ENCODE peak calls at places on chromosomes 11 and 22, in seven cellular contexts. U is adrenal gland, F is psoas muscle, O is cardiac muscle cell, B is PC-9, T is A549, R is trophoblast cell. X is an unnamed sample. For H3K4me1, the result is how much of the 10 kb centered on the place peaks cover.

GRCh38 chr22:22110548-22111266 is 128.1 kb upstream of the TOP3B start:
- DNase-seq in U (no peak), F (no peak), O (peak), B (no peak), T (peak), R (no peak), X (peak)

GRCh38 chr11:121553806-121554205 is 101.0 kb upstream of the SORL1-AS1 start:
- DNase-seq in U (no peak), F (no peak), O (no peak), B (peak), T (peak), R (peak), X (no peak)

GRCh38 chr11:57424802-57425564 is 1.9 kb downstream of the SLC43A3 start:
- DNase-seq in U (peak), F (peak), O (no peak), B (peak), T (no peak), R (peak), X (peak)

GRCh38 chr22:42294034-42294985 is 23.9 kb upstream of the TCF20 start:
- DNase-seq in U (peak), F (no peak), O (peak), B (no peak), T (peak), R (peak), X (peak)

GRCh38 chr11:79078999-79079398 is 361.8 kb downstream of the TENM4 start:
- DNase-seq in U (no peak), F (no peak), O (no peak), B (no peak), T (no peak), R (no peak), X (no peak)

GRCh38 chr11:110689306-110689705 is 22.9 kb downstream of the ARHGAP20 start:
- DNase-seq in U (no peak), F (no peak), O (no peak), B (no peak), T (no peak), R (no peak), X (no peak)

GRCh38 chr11:27296406-27296994 is 66.5 kb downstream of the CCDC34 start:
- DNase-seq in U (no peak), F (no peak), O (peak), B (no peak), T (peak), R (no peak), X (no peak)

GRCh38 chr11:128052912-128053641 is 534.3 kb downstream of the ETS1 start:
- DNase-seq in U (no peak), F (no peak), O (no peak), B (no peak), T (no peak), R (no peak), X (no peak)

GRCh38 chr11:14258177-14258935 is 100.6 kb downstream of the RRAS2 start:
- DNase-seq in U (no peak), F (no peak), O (no peak), B (peak), T (peak), R (peak), X (no peak)

DNA sequence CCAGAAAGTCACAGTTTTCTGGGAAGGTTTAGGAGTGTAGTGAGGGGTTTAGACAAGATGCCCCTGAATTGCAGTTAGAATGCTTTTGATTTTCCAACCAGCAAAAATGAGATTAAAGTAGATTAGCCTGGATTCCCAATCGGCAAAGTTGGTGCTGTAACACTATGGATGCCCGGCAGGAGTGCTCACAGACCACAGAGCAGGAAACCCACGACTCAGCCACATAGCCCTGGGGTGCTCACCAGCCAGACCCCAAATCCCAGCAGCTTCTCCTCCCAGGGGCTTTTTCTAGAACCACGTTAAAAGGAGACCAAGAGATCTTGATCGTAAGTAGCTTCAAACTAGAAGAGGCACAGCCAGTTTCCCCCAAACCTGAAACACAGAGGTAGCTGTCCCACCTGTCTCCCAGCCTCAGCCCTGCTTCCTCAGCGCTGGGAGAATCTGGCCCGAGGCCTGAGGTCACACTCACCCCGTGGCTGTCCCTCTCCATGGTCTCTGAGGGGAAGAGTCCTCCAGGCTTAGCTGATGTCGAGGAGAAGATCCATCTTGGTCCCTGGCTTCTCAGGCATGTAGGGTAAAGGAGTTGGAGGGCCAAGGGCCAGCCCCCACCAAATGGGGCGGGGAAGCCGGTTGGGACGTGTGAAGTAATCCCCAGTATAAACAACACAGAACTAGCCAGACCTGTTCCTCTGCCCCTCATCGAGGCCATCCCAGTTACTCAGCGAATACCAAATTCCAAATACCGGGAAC is at the start of gene TMPRSS13:
- DNase-seq in U (no peak), F (no peak), O (no peak), B (peak), T (no peak), R (peak), X (no peak)
- H3K4me3 ChIP-seq in U (no peak), F (no peak), O (no peak), B (peak), T (no peak), R (no peak), X (no peak)

DNA sequence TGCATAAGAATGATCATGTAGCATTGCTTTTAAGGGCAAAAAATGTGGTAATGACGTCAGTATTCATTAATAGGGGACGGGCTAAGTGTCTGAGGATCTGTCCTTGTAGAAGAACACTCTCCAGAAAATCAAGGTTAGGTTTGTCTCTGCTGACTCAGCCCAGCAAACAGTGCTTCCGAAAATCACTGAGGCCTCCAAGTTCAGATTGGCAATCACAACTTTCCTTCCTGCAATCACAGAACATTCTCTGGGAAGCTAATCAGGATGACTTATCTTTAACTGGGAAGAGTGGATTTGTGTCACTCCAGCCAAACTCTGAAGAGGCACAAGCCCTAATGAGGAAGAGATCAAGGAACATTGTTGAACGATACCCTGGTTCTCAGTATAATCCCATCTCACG is 123.2 kb upstream of the LDLRAD3 start:
- DNase-seq in U (no peak), F (no peak), O (no peak), B (no peak), T (no peak), R (no peak), X (no peak)
- H3K4me1 ChIP-seq in U (under half), F (under half), O (under half), B (under half), T (under half), R (under half), X (under half)

GRCh38 chr11:61837411-61838005 is 9.4 kb downstream of the FADS2 start:
- DNase-seq in U (no peak), F (no peak), O (no peak), B (no peak), T (no peak), R (no peak), X (no peak)
- H3K4me3 ChIP-seq in U (no peak), F (no peak), O (no peak), B (no peak), T (no peak), R (no peak), X (no peak)

GRCh38 chr11:86577663-86578636 is 94.5 kb downstream of the ME3 start:
- DNase-seq in U (peak), F (peak), O (no peak), B (no peak), T (peak), R (no peak), X (peak)
- H3K4me1 ChIP-seq in U (under half), F (under half), O (under half), B (under half), T (half or more), R (under half), X (under half)

DNA sequence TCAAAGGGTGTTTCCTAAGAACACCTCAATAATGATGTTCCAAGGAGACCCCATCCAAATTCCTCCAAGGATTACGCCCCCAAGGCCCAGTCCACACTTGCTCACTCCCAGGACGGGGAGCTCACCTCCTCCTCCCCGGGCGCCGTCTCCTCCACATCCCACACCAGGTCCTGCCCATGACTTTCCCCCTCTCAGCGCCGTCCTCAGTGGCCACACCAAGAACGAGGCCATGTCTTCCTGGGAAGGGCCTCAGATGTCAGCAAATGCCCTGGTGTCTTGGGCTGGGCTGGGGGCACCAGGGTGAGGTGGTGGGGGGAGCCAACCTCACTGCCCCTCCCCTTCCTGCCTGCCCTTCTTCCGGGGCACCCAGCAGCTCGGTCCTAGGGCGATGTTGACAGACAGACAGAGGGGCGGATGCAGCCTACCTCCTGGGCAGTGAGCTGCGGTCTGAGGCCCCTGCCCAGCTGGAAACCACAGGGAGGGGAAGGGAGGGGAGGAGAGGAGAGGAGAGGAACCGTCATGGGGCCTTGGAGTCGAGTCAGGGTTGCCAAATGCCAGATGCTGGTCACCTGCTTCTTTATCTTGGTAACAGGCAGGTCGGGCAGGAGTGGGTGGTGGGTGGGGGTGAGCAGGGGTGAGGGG is at the start of the genes C11orf21 and TSPAN32:
- DNase-seq in U (peak), F (no peak), O (peak), B (no peak), T (no peak), R (no peak), X (peak)
- H3K4me3 ChIP-seq in U (no peak), F (no peak), O (no peak), B (no peak), T (no peak), R (no peak), X (no peak)

GRCh38 chr22:18058770-18059169 is 19.0 kb upstream of the PEX26 start:
- DNase-seq in U (no peak), F (no peak), O (no peak), B (no peak), T (no peak), R (no peak), X (no peak)
- H3K4me1 ChIP-seq in U (under half), F (under half), O (under half), B (under half), T (half or more), R (under half), X (half or more)

GRCh38 chr11:94546886-94547285 is 3.2 kb downstream of the FUT4 start:
- DNase-seq in U (no peak), F (no peak), O (peak), B (no peak), T (no peak), R (no peak), X (no peak)
- H3K4me3 ChIP-seq in U (no peak), F (no peak), O (peak), B (peak), T (no peak), R (no peak), X (no peak)

DNA sequence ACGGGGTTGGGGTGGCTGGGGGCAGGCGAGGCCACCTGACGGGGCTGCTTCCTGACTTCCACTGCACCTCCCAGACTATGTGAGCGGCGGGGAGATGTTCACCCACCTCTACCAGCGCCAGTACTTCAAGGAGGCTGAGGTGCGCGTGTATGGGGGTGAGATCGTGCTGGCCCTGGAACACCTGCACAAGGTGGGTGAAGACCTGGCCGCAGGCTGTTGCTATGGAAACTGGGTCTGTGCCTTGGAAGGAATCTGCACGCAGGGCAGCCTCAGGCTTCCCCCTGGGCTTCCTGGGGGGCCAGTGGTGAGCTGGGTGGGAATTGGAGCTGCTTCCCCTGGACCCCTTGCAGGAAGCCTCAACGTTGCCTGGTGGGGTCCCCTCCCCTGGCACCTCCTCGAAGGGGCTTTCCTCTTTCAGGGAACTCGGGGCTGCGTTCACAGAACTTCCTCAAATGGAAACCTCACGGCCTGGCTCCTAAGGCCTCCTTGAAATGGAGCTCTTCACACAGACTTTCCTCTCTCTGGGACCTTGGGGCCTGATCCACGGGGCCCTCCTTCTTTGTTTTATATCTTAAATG is 1.5 kb downstream of the RPS6KA4 start:
- DNase-seq in U (no peak), F (no peak), O (no peak), B (no peak), T (no peak), R (no peak), X (peak)
- H3K4me1 ChIP-seq in U (under half), F (under half), O (under half), B (under half), T (under half), R (under half), X (under half)

GRCh38 chr22:35892192-35892591 is 136.4 kb downstream of the RBFOX2 start:
- DNase-seq in U (no peak), F (no peak), O (no peak), B (peak), T (no peak), R (peak), X (peak)

GRCh38 chr22:35893698-35894097 is 134.9 kb downstream of the RBFOX2 start:
- DNase-seq in U (no peak), F (no peak), O (no peak), B (peak), T (no peak), R (no peak), X (no peak)

GRCh38 chr22:35896306-35896705 is 132.3 kb downstream of the RBFOX2 start:
- DNase-seq in U (no peak), F (no peak), O (no peak), B (no peak), T (no peak), R (no peak), X (no peak)

GRCh38 chr22:35894464-35894878 is 134.2 kb downstream of the RBFOX2 start:
- DNase-seq in U (no peak), F (no peak), O (peak), B (no peak), T (no peak), R (no peak), X (no peak)

GRCh38 chr22:35894937-35895708 is 133.5 kb downstream of the RBFOX2 start:
- DNase-seq in U (peak), F (no peak), O (peak), B (peak), T (peak), R (peak), X (no peak)
- H3K4me3 ChIP-seq in U (no peak), F (peak), O (peak), B (peak), T (no peak), R (no peak), X (no peak)

X was measured in SJSA1.